ENCODE peak calls at places on chromosomes 12 and 14, in eight cellular contexts. N is sigmoid colon, U is body of pancreas, H is Peyer's patch, F is ovary, Y is upper lobe of left lung, V is endothelial cell of umbilical vein, G is gastrocnemius medialis. A is an unnamed sample.

GRCh38 chr12:116361404-116362223 is 84.1 kb upstream of the MED13L start:
- DNase-seq in U (no peak), F (no peak), Y (no peak), H (peak), V (no peak), G (peak), N (no peak), A (no peak)

GRCh38 chr12:89707623-89707991 is 1.0 kb downstream of the ATP2B1 start:
- DNase-seq in N (no peak), F (no peak), H (peak), G (peak), Y (peak), V (peak), U (peak), A (no peak)

GRCh38 chr14:50402965-50403364 is 6.3 kb upstream of the CDKL1 start:
- DNase-seq in Y (no peak), H (no peak), U (no peak), N (no peak), G (no peak), V (no peak), F (no peak), A (no peak)

GRCh38 chr14:60631842-60632241 is 17.4 kb downstream of the SIX1 start:
- DNase-seq in Y (no peak), H (no peak), G (no peak), V (no peak), N (no peak), F (no peak), U (no peak), A (no peak)

GRCh38 chr14:82398313-82398712 is 864.7 kb upstream of the SEL1L start:
- DNase-seq in H (no peak), G (no peak), U (no peak), V (no peak), N (no peak), Y (no peak), F (no peak), A (no peak)

GRCh38 chr14:99512110-99512449 is 30.9 kb downstream of the CCNK start:
- DNase-seq in F (no peak), N (no peak), H (no peak), V (no peak), G (no peak), Y (no peak), U (no peak), A (no peak)

GRCh38 chr14:67483599-67484270 is 4.8 kb downstream of the TMEM229B start:
- DNase-seq in F (no peak), Y (peak), V (no peak), U (no peak), N (no peak), H (no peak), G (no peak), A (no peak)

GRCh38 chr12:131920902-131921840 is 7.9 kb upstream of the PUS1 start:
- DNase-seq in V (no peak), N (no peak), Y (peak), G (no peak), F (no peak), H (no peak), U (no peak), A (no peak)

GRCh38 chr12:113071427-113072112 is 15.0 kb downstream of the DTX1 start:
- DNase-seq in G (no peak), N (no peak), V (no peak), U (peak), H (no peak), F (no peak), Y (peak), A (no peak)

GRCh38 chr12:19624401-19624930 is 185.2 kb downstream of the AEBP2 start:
- DNase-seq in F (no peak), N (no peak), U (no peak), Y (no peak), H (no peak), G (no peak), V (no peak), A (no peak)

GRCh38 chr14:77086017-77086727 is 11.9 kb upstream of the CIPC start:
- DNase-seq in F (no peak), N (no peak), U (no peak), H (no peak), Y (no peak), V (no peak), G (no peak), A (no peak)

GRCh38 chr12:104360988-104361707 is 57.6 kb downstream of the EID3 start:
- DNase-seq in V (peak), F (no peak), H (no peak), G (no peak), N (peak), U (peak), Y (no peak), A (no peak)

GRCh38 chr12:21618566-21618965 is 13.9 kb upstream of the GYS2 start:
- DNase-seq in V (no peak), G (no peak), Y (no peak), U (no peak), N (no peak), F (no peak), H (no peak), A (no peak)

GRCh38 chr12:112942572-112942971 is 4.3 kb downstream of the OAS3 start:
- DNase-seq in N (no peak), U (no peak), H (no peak), F (no peak), G (no peak), Y (no peak), V (no peak), A (no peak)

GRCh38 chr14:22977684-22978486 is 4.5 kb downstream of the AJUBA start:
- DNase-seq in U (peak), G (no peak), H (no peak), Y (peak), F (peak), V (peak), N (peak), A (peak)

GRCh38 chr14:45940318-45940717 is 687.3 kb upstream of the MIS18BP1 start:
- DNase-seq in U (no peak), H (no peak), F (no peak), V (no peak), Y (no peak), N (no peak), G (no peak), A (no peak)

GRCh38 chr12:30913323-30913722 is 13.2 kb upstream of the TSPAN11 start:
- DNase-seq in G (no peak), H (no peak), V (no peak), F (no peak), N (no peak), U (no peak), Y (no peak), A (no peak)

GRCh38 chr14:91679273-91679672 is 52.6 kb downstream of the CATSPERB start:
- DNase-seq in N (no peak), F (no peak), H (no peak), Y (no peak), G (no peak), U (no peak), V (no peak), A (no peak)

GRCh38 chr12:1928439-1929121 is 10.1 kb upstream of the CACNA2D4 start:
- DNase-seq in F (no peak), N (peak), V (no peak), Y (peak), G (no peak), U (no peak), H (no peak), A (no peak)

GRCh38 chr14:96130854-96131253 is 73.8 kb upstream of the BDKRB2 start:
- DNase-seq in F (no peak), Y (no peak), V (no peak), G (no peak), U (no peak), H (no peak), N (no peak), A (no peak)

GRCh38 chr14:51889851-51890250 is 29.4 kb downstream of the GNG2 start:
- DNase-seq in F (no peak), N (no peak), G (no peak), U (no peak), V (peak), H (no peak), Y (no peak), A (no peak)

GRCh38 chr12:117330441-117331113 is 30.8 kb downstream of the NOS1 start:
- DNase-seq in Y (peak), H (no peak), G (no peak), V (no peak), U (no peak), F (no peak), N (no peak), A (no peak)

GRCh38 chr14:69696633-69697557 is 70.0 kb upstream of the SRSF5 start:
- DNase-seq in G (no peak), U (no peak), N (no peak), F (no peak), Y (no peak), V (no peak), H (no peak), A (no peak)

GRCh38 chr12:20440408-20440807 is 72.1 kb downstream of the PDE3A start:
- DNase-seq in G (no peak), V (no peak), H (no peak), F (no peak), N (no peak), U (no peak), Y (no peak), A (no peak)

GRCh38 chr14:96400495-96400894 is 8.6 kb downstream of the AK7 start:
- DNase-seq in H (no peak), G (no peak), Y (no peak), F (no peak), U (no peak), V (no peak), N (no peak), A (no peak)

GRCh38 chr12:63838411-63838810 is 6.1 kb upstream of the SRGAP1 start:
- DNase-seq in F (no peak), V (no peak), N (no peak), H (no peak), Y (no peak), G (no peak), U (no peak), A (no peak)

GRCh38 chr12:82708507-82708906 is 21.8 kb downstream of the TMTC2 start:
- DNase-seq in H (no peak), F (peak), Y (no peak), U (peak), V (no peak), G (no peak), N (peak), A (no peak)

GRCh38 chr12:123141615-123142517 is 9.0 kb downstream of the PITPNM2 start:
- DNase-seq in G (peak), H (no peak), V (peak), N (peak), F (peak), Y (no peak), U (peak), A (peak)

GRCh38 chr12:2198088-2198501 is 145.3 kb downstream of the CACNA1C start:
- DNase-seq in H (no peak), N (peak), U (no peak), F (peak), Y (no peak), V (no peak), G (no peak), A (peak)

GRCh38 chr14:77599894-77600293 is 16.5 kb downstream of the SPTLC2 start:
- DNase-seq in N (no peak), H (no peak), V (no peak), Y (no peak), U (no peak), F (no peak), G (no peak), A (no peak)

GRCh38 chr14:101119830-101120571 is 216.5 kb upstream of the RTL1 start:
- DNase-seq in G (peak), F (no peak), H (no peak), Y (no peak), N (peak), U (no peak), V (no peak), A (no peak)

GRCh38 chr14:79502101-79502750 is 709.1 kb downstream of the DIO2 start:
- DNase-seq in G (no peak), H (no peak), U (no peak), F (no peak), N (no peak), V (no peak), Y (no peak), A (no peak)

GRCh38 chr12:121279507-121279915 is 17.0 kb downstream of the CAMKK2 start:
- DNase-seq in U (peak), G (peak), V (peak), F (peak), N (peak), H (no peak), Y (no peak), A (no peak)

GRCh38 chr14:91281346-91281745 is 36.8 kb upstream of the GPR68 start:
- DNase-seq in H (no peak), Y (no peak), V (no peak), G (no peak), N (no peak), F (no peak), U (no peak), A (peak)

GRCh38 chr12:95739561-95740313 is 50.8 kb downstream of the NTN4 start:
- DNase-seq in F (peak), N (no peak), U (peak), V (no peak), H (no peak), Y (no peak), G (peak), A (no peak)

GRCh38 chr12:13428538-13429265 is 232.2 kb downstream of the EMP1 start:
- DNase-seq in H (no peak), U (no peak), Y (no peak), N (peak), V (no peak), F (no peak), G (no peak), A (no peak)

GRCh38 chr14:46018846-46019420 is 632.6 kb downstream of the RPL10L start:
- DNase-seq in Y (no peak), F (no peak), H (no peak), G (no peak), U (no peak), V (no peak), N (no peak), A (no peak)

GRCh38 chr12:49842519-49843352 is at the start of gene BCDIN3D:
- DNase-seq in Y (peak), U (peak), V (peak), N (peak), H (peak), G (peak), F (peak), A (peak)
- TF ChIP-seq POLR2A in Y (peak), U (peak), V (peak), N (peak), H (peak), G (peak), F (peak), A (peak)

DNA sequence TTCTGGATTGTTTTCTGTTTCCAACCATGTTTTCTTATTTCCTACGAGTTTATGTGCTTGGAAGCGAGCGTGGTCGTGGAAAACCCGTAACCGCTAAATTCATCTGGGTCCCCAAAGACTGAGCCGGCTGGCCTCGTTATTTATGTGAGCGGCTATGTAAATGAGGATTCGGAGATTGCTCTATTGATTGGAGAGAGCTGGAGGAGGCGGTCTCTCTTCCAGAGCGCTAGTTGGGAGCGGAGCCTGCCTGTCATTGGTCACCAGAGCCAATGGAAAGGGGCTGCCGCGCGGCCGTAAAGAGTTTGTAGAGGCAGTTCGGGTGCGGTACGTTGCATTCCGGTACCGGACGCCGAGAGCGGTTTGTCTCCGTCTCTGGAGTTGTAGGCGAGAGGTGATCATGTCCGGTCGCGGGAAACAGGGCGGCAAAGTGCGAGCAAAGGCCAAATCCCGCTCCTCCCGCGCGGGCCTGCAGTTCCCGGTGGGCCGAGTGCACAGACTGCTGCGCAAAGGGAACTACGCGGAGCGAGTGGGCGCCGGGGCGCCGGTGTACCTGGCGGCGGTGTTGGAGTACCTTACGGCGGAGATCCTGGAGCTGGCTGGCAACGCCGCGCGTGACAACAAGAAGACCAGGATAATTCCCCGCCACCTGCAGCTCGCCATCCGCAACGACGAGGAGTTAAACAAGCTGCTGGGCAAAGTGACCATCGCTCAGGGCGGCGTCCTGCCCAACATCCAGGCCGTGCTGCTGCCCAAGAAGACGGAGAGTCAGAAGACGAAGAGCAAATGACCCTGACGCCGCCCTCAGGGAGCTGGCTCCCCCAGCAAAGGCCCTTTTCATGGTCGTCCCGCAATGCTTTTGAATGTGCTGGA is 29.0 kb downstream of the WBP11 start:
- DNase-seq in G (peak), V (peak), Y (peak), H (peak), U (peak), N (peak), F (peak), A (no peak)
- TF ChIP-seq POLR2A in G (peak), V (peak), Y (peak), H (peak), U (peak), N (peak), F (peak), A (no peak)

DNA sequence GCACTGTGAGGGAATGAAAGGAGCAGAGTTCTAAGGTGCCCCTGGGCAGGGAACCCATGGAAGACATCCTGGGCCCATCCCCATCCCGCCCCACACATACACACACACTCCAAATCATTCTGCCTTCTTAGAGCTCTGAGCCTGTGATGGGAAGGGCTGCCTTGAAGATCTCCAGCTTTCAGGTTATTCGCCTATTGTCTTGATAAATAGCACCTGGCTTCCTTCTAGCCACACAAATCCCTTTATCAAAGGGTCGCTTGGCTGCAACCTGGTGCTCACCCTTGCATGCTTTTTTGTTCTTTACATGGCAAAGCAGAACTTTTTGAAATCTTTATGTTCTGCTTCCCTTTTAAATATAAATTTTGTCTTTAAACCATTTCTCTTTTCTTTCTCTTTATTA is 112.2 kb upstream of the TMTC1 start:
- DNase-seq in N (no peak), H (no peak), U (no peak), V (no peak), G (no peak), Y (no peak), F (no peak), A (no peak)
- TF ChIP-seq POLR2A in N (no peak), H (no peak), U (no peak), V (no peak), G (no peak), Y (no peak), F (no peak), A (no peak)

GRCh38 chr14:103514596-103515421 is 7.8 kb downstream of the CKB start:
- DNase-seq in F (no peak), V (no peak), U (no peak), Y (no peak), N (peak), H (no peak), G (peak), A (no peak)
- TF ChIP-seq POLR2A in F (no peak), V (peak), U (no peak), Y (no peak), N (no peak), H (no peak), G (no peak), A (no peak)

GRCh38 chr14:21072102-21072501 is 2.0 kb downstream of the ARHGEF40 start:
- DNase-seq in H (no peak), G (no peak), N (no peak), Y (no peak), U (no peak), V (no peak), F (no peak), A (no peak)
- TF ChIP-seq POLR2A in H (no peak), G (no peak), N (no peak), Y (no peak), U (no peak), V (no peak), F (no peak), A (no peak)

GRCh38 chr12:65836419-65837197 is 12.3 kb downstream of the HMGA2 start:
- DNase-seq in F (no peak), Y (no peak), N (no peak), U (no peak), G (no peak), V (no peak), H (no peak), A (no peak)

GRCh38 chr12:65835256-65835655 is 11.0 kb downstream of the HMGA2 start:
- DNase-seq in G (no peak), F (no peak), U (no peak), V (no peak), N (no peak), Y (no peak), H (no peak), A (no peak)

GRCh38 chr12:65832217-65832616 is 7.9 kb downstream of the HMGA2 start:
- DNase-seq in F (no peak), V (no peak), H (no peak), Y (no peak), N (no peak), G (no peak), U (no peak), A (no peak)

GRCh38 chr12:65830305-65830704 is 6.0 kb downstream of the HMGA2 start:
- DNase-seq in H (no peak), U (no peak), G (no peak), V (peak), N (no peak), Y (no peak), F (no peak), A (no peak)

GRCh38 chr12:65834146-65834935 is 10.1 kb downstream of the HMGA2 start:
- DNase-seq in V (no peak), F (no peak), N (no peak), H (no peak), G (no peak), U (no peak), Y (no peak), A (no peak)
- TF ChIP-seq POLR2A in V (no peak), F (no peak), N (no peak), H (no peak), G (no peak), U (no peak), Y (no peak), A (no peak)

A was measured in H54.